ENCODE peak calls at places on chromosomes 13 and 19, in four cellular contexts. M is upper lobe of left lung, C is suprapubic skin, A is SK-N-SH. V is an unnamed sample.

GRCh38 chr13:42494157-42494556 is 79.8 kb upstream of the TNFSF11 start:
- DNase-seq in C (no peak), A (no peak), M (no peak), V (no peak)

GRCh38 chr19:14497347-14497921 is 1.5 kb upstream of the GIPC1 start:
- DNase-seq in C (no peak), A (no peak), M (peak), V (peak)

GRCh38 chr13:98507060-98507797 is 69.7 kb downstream of the STK24 start:
- DNase-seq in A (peak), M (peak), C (peak), V (peak)

GRCh38 chr13:113488283-113488682 is 2.2 kb downstream of the DCUN1D2 start:
- DNase-seq in M (no peak), C (no peak), A (no peak), V (no peak)

GRCh38 chr13:37481005-37481857 is 117.3 kb downstream of the POSTN start:
- DNase-seq in A (no peak), M (no peak), C (no peak), V (no peak)

GRCh38 chr13:112729408-112729807 is 39.6 kb downstream of the ATP11A start:
- DNase-seq in A (no peak), M (no peak), C (peak), V (peak)

GRCh38 chr13:97648171-97648880 is 214.4 kb downstream of the RAP2A start:
- DNase-seq in C (no peak), M (no peak), A (no peak), V (no peak)

GRCh38 chr13:106533940-106534843 is 1.3 kb downstream of the EFNB2 start:
- DNase-seq in C (peak), M (peak), A (peak), V (peak)

GRCh38 chr13:35769812-35770211 is 293.3 kb upstream of the MAB21L1 start:
- DNase-seq in M (no peak), C (no peak), A (no peak), V (no peak)

GRCh38 chr19:35266904-35267817 is 1.6 kb upstream of the USF2 start:
- DNase-seq in M (peak), C (peak), A (peak), V (no peak)

GRCh38 chr13:112251930-112252585 is 124.1 kb upstream of the SPACA7 start:
- DNase-seq in C (no peak), M (peak), A (no peak), V (no peak)

GRCh38 chr13:93029536-93029935 is 197.1 kb upstream of the GPC6 start:
- DNase-seq in C (no peak), A (no peak), M (no peak), V (no peak)

GRCh38 chr19:43798546-43799409 is 3.5 kb downstream of the LYPD5 start:
- DNase-seq in C (no peak), A (peak), M (peak), V (peak)

GRCh38 chr13:110306960-110307696 is at the start of the genes COL4A1 and COL4A2:
- DNase-seq in M (peak), A (peak), C (no peak), V (no peak)

GRCh38 chr13:88248393-88248792 is 577.2 kb downstream of the SLITRK5 start:
- DNase-seq in M (no peak), A (no peak), C (no peak), V (no peak)

GRCh38 chr13:75223981-75224742 is 257.8 kb downstream of the TBC1D4 start:
- DNase-seq in A (no peak), C (no peak), M (no peak), V (no peak)

GRCh38 chr13:63636231-63636993 is 2220.8 kb upstream of the PCDH20 start:
- DNase-seq in M (no peak), A (no peak), C (no peak), V (no peak)

GRCh38 chr19:24071078-24071477 is 15.9 kb upstream of the ZNF254 start:
- DNase-seq in M (no peak), C (no peak), A (no peak), V (no peak)

GRCh38 chr13:46613409-46614049 is 60.6 kb downstream of the LRCH1 start:
- DNase-seq in M (no peak), A (no peak), C (no peak), V (no peak)

GRCh38 chr13:45215392-45216077 is 14.7 kb upstream of the KCTD4 start:
- DNase-seq in A (no peak), C (no peak), M (no peak), V (no peak)

DNA sequence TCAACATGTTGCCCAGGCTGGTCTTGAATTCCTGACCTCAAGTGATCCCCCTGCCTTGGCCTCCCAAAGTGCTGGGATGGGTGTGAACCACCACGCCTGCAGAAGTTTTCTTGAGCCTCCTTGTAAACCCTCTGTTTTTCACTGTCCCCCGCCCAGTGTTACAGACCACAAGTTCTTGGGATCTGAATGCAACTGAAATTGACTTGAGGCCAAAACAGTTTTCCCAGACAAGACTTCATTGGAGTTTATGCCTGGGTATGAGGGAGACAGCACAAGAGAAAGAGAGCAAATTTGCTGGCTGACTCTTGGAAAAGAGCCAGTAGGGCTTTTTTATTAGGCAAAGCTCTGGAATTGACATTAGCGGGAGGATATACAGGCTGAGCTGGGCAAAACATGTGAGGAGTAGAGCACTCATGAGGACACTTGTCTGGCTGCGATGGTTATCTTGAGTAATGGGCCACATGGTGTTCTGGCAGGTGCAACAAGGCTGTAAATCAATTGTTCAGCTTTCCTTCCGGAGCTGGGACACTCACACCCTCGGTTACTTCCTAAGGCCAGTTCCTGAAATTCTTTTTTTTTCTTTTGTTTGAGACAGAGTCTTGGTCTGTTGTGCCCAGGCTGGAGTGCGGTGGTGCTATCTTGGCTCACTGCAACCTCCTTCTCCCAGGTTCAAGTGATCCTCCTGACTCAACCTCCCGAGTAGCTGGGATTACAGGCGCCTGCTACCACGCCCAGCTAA is 12.7 kb upstream of the HNRNPL start:
- DNase-seq in C (no peak), A (peak), M (no peak), V (no peak)
- TF ChIP-seq POLR2AphosphoS5 in C (peak), A (peak), M (peak), V (no peak)

DNA sequence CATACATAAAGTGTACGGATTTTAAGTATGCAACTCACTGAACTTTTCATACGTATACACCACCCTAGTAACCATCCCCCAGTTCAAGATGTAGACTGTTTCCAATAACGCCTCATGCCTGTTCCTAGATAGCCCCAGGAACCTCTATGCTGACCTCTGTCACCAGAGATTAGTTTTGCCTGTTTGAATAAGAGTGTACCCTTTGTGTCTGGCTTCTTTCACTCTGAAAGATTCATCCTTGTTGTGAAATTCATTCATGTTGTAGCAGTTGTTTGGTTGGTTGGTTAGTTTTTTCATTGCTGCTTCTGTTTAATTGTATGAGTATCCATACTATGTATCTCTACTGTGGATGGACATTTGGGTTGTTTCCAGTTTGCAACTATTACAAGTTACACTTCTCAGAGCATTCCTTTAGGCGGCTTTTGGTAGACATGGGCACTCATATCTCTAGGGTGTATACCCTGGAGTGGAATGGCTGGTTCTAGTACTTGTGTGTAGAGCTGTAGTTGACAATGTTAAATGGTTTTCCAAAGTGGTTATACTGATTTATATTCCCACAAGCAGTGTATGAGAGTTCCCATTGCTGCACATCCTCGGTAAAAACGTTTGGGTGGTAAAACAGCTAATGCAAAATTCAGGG is 1.6 kb downstream of the RNASEH2B start:
- DNase-seq in M (no peak), C (no peak), A (peak), V (no peak)
- TF ChIP-seq EP300 in M (no peak), C (no peak), A (no peak), V (no peak)

GRCh38 chr19:16327131-16327450 is 2.5 kb downstream of the KLF2 start:
- DNase-seq in C (no peak), M (no peak), A (no peak), V (no peak)

GRCh38 chr19:16325161-16325527 is 518 bp downstream of the KLF2 start:
- DNase-seq in C (no peak), A (peak), M (peak), V (no peak)

GRCh38 chr19:16326401-16327130 is 1.9 kb downstream of the KLF2 start:
- DNase-seq in A (no peak), C (peak), M (peak), V (no peak)

GRCh38 chr19:16324384-16325160 is at the start of gene KLF2:
- DNase-seq in A (peak), M (peak), C (peak), V (peak)

GRCh38 chr19:16325671-16326400 is 1.2 kb downstream of the KLF2 start:
- DNase-seq in M (peak), C (peak), A (peak), V (no peak)
- TF ChIP-seq POLR2AphosphoS5 in M (peak), C (peak), A (no peak), V (peak)

GRCh38 chr19:4449022-4449825 is 8.4 kb downstream of the UBXN6 start:
- DNase-seq in A (peak), C (peak), M (no peak), V (no peak)
- TF ChIP-seq EP300 in A (no peak), C (no peak), M (no peak), V (peak)

DNA sequence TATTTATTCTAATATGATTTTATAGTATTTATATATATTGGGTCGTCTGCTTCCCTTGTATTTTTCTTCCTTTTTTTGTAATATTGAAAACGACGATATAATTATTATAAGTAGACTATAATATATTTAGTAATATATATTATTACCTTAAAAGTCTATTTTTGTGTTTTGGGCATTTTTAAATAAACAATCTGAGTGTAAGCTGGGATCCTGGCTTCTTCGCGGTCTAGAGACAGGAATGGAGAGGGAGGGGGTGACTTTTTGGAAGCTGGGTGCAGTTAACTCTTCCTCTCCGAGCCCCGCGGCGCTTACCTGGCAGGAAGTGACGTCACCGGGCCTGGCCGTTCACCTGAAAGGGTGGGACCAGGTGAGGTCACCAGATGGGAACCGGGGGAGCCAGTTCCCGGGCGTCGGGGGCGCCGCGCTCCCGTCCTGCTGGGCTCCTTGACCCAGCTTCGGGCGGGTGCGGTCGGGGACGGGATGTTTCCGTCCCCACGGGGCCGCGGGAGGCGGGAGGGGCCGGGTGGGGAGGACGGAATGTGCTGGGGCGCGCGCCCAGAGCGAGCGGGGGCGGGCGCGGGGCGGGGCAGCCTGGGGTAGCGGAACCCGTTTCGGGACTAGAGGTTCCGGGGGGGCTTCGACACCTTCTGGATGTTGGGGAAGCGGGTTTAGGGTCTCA is 2.7 kb downstream of the ZFP36 start:
- DNase-seq in M (peak), C (peak), A (peak), V (peak)
- TF ChIP-seq POLR2AphosphoS5 in M (peak), C (peak), A (no peak), V (peak)

GRCh38 chr19:37955986-37956385 is 49.0 kb downstream of the SIPA1L3 start:
- DNase-seq in M (no peak), A (no peak), C (no peak), V (peak)

GRCh38 chr19:37954421-37954874 is 47.4 kb downstream of the SIPA1L3 start:
- DNase-seq in C (no peak), M (no peak), A (no peak), V (no peak)

GRCh38 chr19:37953576-37954303 is 46.7 kb downstream of the SIPA1L3 start:
- DNase-seq in C (no peak), M (no peak), A (no peak), V (no peak)

GRCh38 chr19:37959665-37960114 is 52.7 kb downstream of the SIPA1L3 start:
- DNase-seq in A (no peak), M (no peak), C (no peak), V (no peak)

GRCh38 chr19:37957176-37957575 is 50.2 kb downstream of the SIPA1L3 start:
- DNase-seq in A (no peak), M (no peak), C (no peak), V (no peak)
- TF ChIP-seq EP300 in A (no peak), M (no peak), C (no peak), V (no peak)

GRCh38 chr19:48635263-48635965 is 1.8 kb downstream of the DBP start:
- DNase-seq in C (peak), A (peak), M (peak), V (peak)
- TF ChIP-seq POLR2AphosphoS5 in C (no peak), A (peak), M (peak), V (peak)

GRCh38 chr19:5048091-5048726 is 79.3 kb downstream of the KDM4B start:
- DNase-seq in A (peak), C (peak), M (peak), V (peak)

GRCh38 chr19:5048727-5049553 is 80.0 kb downstream of the KDM4B start:
- DNase-seq in M (peak), C (no peak), A (peak), V (no peak)

GRCh38 chr19:5050905-5051304 is 82.0 kb downstream of the KDM4B start:
- DNase-seq in M (peak), A (no peak), C (no peak), V (no peak)

GRCh38 chr19:5050016-5050656 is 81.2 kb downstream of the KDM4B start:
- DNase-seq in M (peak), C (no peak), A (no peak), V (no peak)

GRCh38 chr19:5049561-5049960 is 80.6 kb downstream of the KDM4B start:
- DNase-seq in M (peak), C (no peak), A (no peak), V (no peak)
- TF ChIP-seq EP300 in M (no peak), C (no peak), A (no peak), V (no peak)

GRCh38 chr19:1863308-1863637 is at the start of gene KLF16:
- DNase-seq in C (no peak), M (no peak), A (no peak), V (no peak)

GRCh38 chr19:1863638-1864479 is 480 bp upstream of the KLF16 start:
- DNase-seq in A (peak), C (peak), M (peak), V (peak)

GRCh38 chr19:1862424-1863307 is 713 bp downstream of the KLF16 start:
- DNase-seq in C (peak), A (peak), M (peak), V (no peak)

GRCh38 chr19:1865172-1866010 is 2.0 kb upstream of the KLF16 start:
- DNase-seq in M (no peak), A (no peak), C (peak), V (no peak)

GRCh38 chr19:1864480-1865171 is 1.2 kb upstream of the KLF16 start:
- DNase-seq in C (peak), A (peak), M (peak), V (peak)
- TF ChIP-seq POLR2AphosphoS5 in C (no peak), A (peak), M (peak), V (peak)

DNA sequence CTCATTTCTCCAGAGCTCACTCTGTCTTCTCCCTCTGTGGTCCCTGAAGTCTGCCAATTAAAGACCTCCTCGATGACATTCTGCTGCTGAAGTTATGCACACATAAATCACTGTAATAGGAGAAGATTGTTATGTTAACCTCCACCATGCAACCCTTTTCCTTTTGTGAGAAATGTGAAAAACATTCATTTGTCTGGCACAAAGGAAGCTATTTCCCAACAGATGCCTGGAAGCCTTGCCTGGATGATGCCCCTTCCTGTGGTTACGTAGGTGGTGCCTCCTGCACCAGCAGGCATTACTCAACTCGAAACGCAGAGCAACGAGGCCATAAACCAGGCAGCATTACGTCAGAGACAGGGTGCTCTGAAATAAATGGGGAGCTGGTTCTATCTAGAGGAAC is 327.4 kb upstream of the ZNF507 start:
- DNase-seq in M (no peak), A (no peak), C (no peak), V (no peak)
- TF ChIP-seq EP300 in M (no peak), A (no peak), C (no peak), V (no peak)

V was measured in stomach.